ENCODE peak calls at places on chromosomes 11 and 22, in nine cellular contexts. I is Calu3, A is RWPE1, T is fibroblast of lung, M is kidney, P is fibroblast of the aortic adventitia, F is adrenal gland, G is cardiac muscle cell, C is foreskin keratinocyte. J is an unnamed sample.

GRCh38 chr22:37157516-37158289 is 8.0 kb upstream of the IL2RB start:
- DNase-seq in P (peak; percentile 46), F (peak; percentile 61), T (peak; percentile 63), M (peak; percentile 12), A (no peak), C (peak; percentile 61), I (no peak), G (peak; percentile 16), J (no peak)

GRCh38 chr11:86990079-86990478 is 34.9 kb upstream of the FZD4 start:
- DNase-seq in P (peak; percentile 30), T (peak; percentile 40), C (no peak), A (no peak), G (no peak), F (no peak), M (no peak), I (no peak), J (no peak)

GRCh38 chr11:118353084-118353710 is 6.2 kb upstream of the UBE4A start:
- DNase-seq in I (no peak), F (no peak), T (no peak), C (peak; percentile 13), G (peak; percentile 43), A (peak; percentile 5), M (no peak), P (peak; percentile 49), J (no peak)

GRCh38 chr11:70901951-70902521 is 350.3 kb downstream of the SHANK2 start:
- DNase-seq in C (no peak), P (no peak), F (no peak), T (no peak), G (peak; percentile 2), M (peak; percentile 61), A (no peak), I (no peak), J (no peak)

GRCh38 chr11:71420455-71421241 is 27.5 kb downstream of the DHCR7 start:
- DNase-seq in C (peak; percentile 15), M (no peak), I (peak; percentile 63), F (peak; percentile 68), G (peak; percentile 67), T (peak; percentile 26), P (peak; percentile 63), A (peak; percentile 36), J (peak; percentile 45)

GRCh38 chr11:131025020-131025419 is 108.7 kb upstream of the SNX19 start:
- DNase-seq in I (no peak), F (peak; percentile 22), T (peak; percentile 64), C (peak; percentile 54), P (peak; percentile 72), A (peak; percentile 32), G (peak; percentile 63), M (no peak), J (no peak)

GRCh38 chr11:103215812-103216211 is 106.6 kb downstream of the DYNC2H1 start:
- DNase-seq in A (no peak), P (peak; percentile 16), C (no peak), T (peak; percentile 7), F (no peak), G (no peak), M (no peak), I (no peak), J (no peak)

GRCh38 chr11:111408789-111409727 is 30.0 kb upstream of the POU2AF1 start:
- DNase-seq in A (no peak), M (no peak), P (peak; percentile 70), I (no peak), G (peak; percentile 76), C (no peak), T (peak; percentile 76), F (no peak), J (no peak)

GRCh38 chr11:120931057-120931779 is 92.7 kb upstream of the TBCEL start:
- DNase-seq in I (no peak), F (no peak), T (no peak), P (no peak), A (no peak), M (no peak), G (no peak), C (no peak), J (no peak)

GRCh38 chr11:112128483-112129121 is 35.3 kb downstream of the IL18 start:
- DNase-seq in M (peak; percentile 80), C (peak; percentile 77), I (peak; percentile 36), G (peak; percentile 62), F (peak; percentile 96), A (peak; percentile 72), T (peak; percentile 80), P (peak; percentile 59), J (no peak)

GRCh38 chr22:45318168-45318557 is 8.4 kb downstream of the FAM118A start:
- DNase-seq in I (peak; percentile 56), A (peak; percentile 42), C (peak; percentile 67), P (peak; percentile 98), F (peak; percentile 82), G (peak; percentile 97), T (peak; percentile 93), M (peak; percentile 87), J (no peak)

GRCh38 chr22:45318558-45319318 is 9.0 kb downstream of the FAM118A start:
- DNase-seq in C (no peak), P (peak; percentile 65), T (peak; percentile 69), I (no peak), M (no peak), F (no peak), G (peak; percentile 66), A (no peak), J (no peak)

GRCh38 chr22:45316796-45317526 is 7.2 kb downstream of the FAM118A start:
- DNase-seq in I (no peak), T (no peak), G (no peak), P (no peak), M (no peak), A (no peak), C (no peak), F (no peak), J (no peak)

GRCh38 chr22:45319319-45319675 is 9.6 kb downstream of the FAM118A start:
- DNase-seq in P (peak; percentile 86), T (peak; percentile 54), M (no peak), G (peak; percentile 74), C (no peak), F (no peak), I (no peak), A (no peak), J (no peak)

GRCh38 chr22:45317551-45318167 is 7.9 kb downstream of the FAM118A start:
- DNase-seq in I (peak; percentile 45), F (no peak), C (peak; percentile 31), P (peak; percentile 85), A (no peak), G (peak; percentile 64), T (peak; percentile 68), M (no peak), J (no peak)
- TF ChIP-seq CTCF in I (peak; percentile 20), F (no peak), C (peak; percentile 56), P (peak; percentile 55), A (peak; percentile 23), G (peak; percentile 28), T (peak; percentile 20), M (peak; percentile 21), J (no peak)

GRCh38 chr22:17888439-17888838 is 114.2 kb upstream of the BID start:
- DNase-seq in A (no peak), F (no peak), M (no peak), I (no peak), T (no peak), G (no peak), P (no peak), C (no peak), J (no peak)

GRCh38 chr22:17890892-17891291 is 116.6 kb upstream of the BID start:
- DNase-seq in G (no peak), A (no peak), F (no peak), I (no peak), C (no peak), T (no peak), M (no peak), P (no peak), J (no peak)

GRCh38 chr22:17890245-17890671 is 116.0 kb upstream of the BID start:
- DNase-seq in M (no peak), T (no peak), F (peak; percentile 24), P (peak; percentile 19), A (peak; percentile 6), C (peak; percentile 39), G (no peak), I (no peak), J (no peak)

GRCh38 chr22:17891427-17892167 is 117.3 kb upstream of the BID start:
- DNase-seq in C (no peak), T (no peak), I (no peak), F (no peak), P (no peak), M (no peak), G (no peak), A (no peak), J (no peak)

GRCh38 chr22:17888855-17889254 is 114.6 kb upstream of the BID start:
- DNase-seq in F (no peak), P (no peak), T (no peak), M (no peak), G (peak; percentile 50), C (no peak), I (no peak), A (no peak), J (no peak)
- TF ChIP-seq CTCF in F (no peak), P (peak; percentile 27), T (no peak), M (no peak), G (peak; percentile 56), C (no peak), I (no peak), A (no peak), J (no peak)

DNA sequence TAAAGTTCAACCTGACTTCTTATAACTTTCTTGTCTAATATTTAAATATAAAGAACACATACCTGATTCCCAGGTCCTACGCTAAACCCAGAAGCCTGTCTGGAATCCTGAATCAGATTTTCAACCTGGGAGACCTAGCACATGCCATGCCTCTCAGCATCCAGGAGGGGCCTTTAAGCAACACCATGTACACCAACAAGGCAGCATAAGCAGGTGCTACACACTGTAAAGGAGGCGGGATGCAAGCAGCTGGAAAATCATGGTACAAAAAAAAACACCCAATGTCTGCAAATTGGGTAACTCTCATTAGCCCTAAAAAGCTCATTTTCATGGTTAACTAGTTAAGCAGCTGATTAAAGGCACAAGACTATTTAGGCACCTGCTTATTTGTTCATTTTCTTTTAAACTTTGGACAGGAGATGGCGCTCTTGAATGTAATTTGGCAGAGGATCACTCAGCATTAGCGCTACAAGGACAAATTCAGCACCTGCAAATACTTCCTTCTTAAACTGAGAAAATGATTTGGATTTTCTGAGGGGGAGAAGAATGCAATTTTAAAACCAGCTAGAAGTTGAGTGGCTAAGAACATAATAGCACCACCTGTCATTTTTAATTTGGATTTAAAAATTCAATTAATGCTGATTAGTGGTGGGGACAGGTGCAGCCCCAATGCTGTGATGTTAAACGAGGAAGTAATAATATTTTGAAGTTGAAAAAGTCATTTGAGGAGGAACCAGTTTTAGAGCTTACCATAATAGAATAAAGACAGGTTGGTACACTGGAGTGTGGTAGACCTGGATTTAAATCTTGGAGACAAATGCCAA is 104.0 kb downstream of the FAR1 start:
- DNase-seq in M (no peak), F (peak; percentile 13), C (peak; percentile 56), A (peak; percentile 26), T (peak; percentile 57), G (peak; percentile 83), P (peak; percentile 70), I (peak; percentile 49), J (peak; percentile 43)
- TF ChIP-seq CTCF in M (peak; percentile 61), F (peak; percentile 51), C (peak; percentile 80), A (peak; percentile 25), T (peak; percentile 31), G (peak; percentile 46), P (peak; percentile 27), I (peak; percentile 67), J (peak; percentile 63)

DNA sequence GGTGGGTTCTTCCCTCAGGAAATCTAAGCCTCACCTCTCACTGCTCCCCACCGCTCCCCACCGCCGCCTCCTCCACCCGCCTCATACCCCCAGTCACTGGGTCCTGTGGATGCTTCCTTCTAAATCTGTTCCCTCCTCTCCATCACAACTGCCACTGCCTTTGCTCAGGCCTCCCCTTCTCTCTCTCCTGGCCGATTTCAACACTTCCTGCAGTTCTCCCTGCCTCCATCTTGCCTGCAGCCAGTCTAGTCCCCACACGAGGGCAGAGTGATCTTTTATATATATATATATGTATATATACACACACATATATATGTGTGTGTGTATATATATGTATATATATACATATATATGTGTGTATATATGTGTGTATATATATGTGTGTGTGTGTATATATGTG is 27.8 kb downstream of the CREB3L1 start:
- DNase-seq in I (no peak), G (peak; percentile 81), T (no peak), P (peak; percentile 32), F (no peak), M (no peak), A (no peak), C (no peak), J (no peak)
- TF ChIP-seq CTCF in I (no peak), G (peak; percentile 36), T (no peak), P (peak; percentile 17), F (no peak), M (no peak), A (no peak), C (peak; percentile 49), J (no peak)

J was measured in Panc1.